ENCODE peak calls at places on chromosomes 1 and 21, in six cellular contexts. L, D, O, Y, K and Z are unnamed samples.

GRCh38 chr1:63969461-63969893 is 195.7 kb downstream of the ROR1 start:
- DNase-seq in L (no peak), D (no peak), O (no peak), Y (no peak), K (no peak), Z (peak; percentile 47)

GRCh38 chr1:51210055-51210454 is 26.0 kb upstream of the RNF11 start:
- DNase-seq in L (no peak), D (no peak), O (no peak), Y (no peak), K (no peak), Z (peak; percentile 56)

GRCh38 chr21:36396314-36396713 is 11.1 kb downstream of the CHAF1B start:
- DNase-seq in L (no peak), D (no peak), O (no peak), Y (peak; percentile 32), K (no peak), Z (no peak)

GRCh38 chr1:187999973-188000372 is 1171.2 kb downstream of the PLA2G4A start:
- DNase-seq in L (no peak), D (no peak), O (no peak), Y (no peak), K (no peak), Z (peak; percentile 11)

GRCh38 chr1:15788624-15789301 is 18.7 kb downstream of the UQCRHL start:
- DNase-seq in L (no peak), D (peak; percentile 74), O (peak; percentile 51), Y (peak; percentile 40), K (no peak), Z (peak; percentile 73)

GRCh38 chr21:19810779-19811178 is 1187.4 kb upstream of the NCAM2 start:
- DNase-seq in L (no peak), D (no peak), O (no peak), Y (no peak), K (no peak), Z (peak; percentile 23)

GRCh38 chr1:119764220-119764619 is 4.5 kb downstream of the HMGCS2 start:
- DNase-seq in L (peak; percentile 89), D (no peak), O (no peak), Y (no peak), K (no peak), Z (no peak)

GRCh38 chr1:155052412-155053400 is 1.6 kb downstream of the ADAM15 start:
- DNase-seq in L (no peak), D (no peak), O (no peak), Y (no peak), K (no peak), Z (peak; percentile 17)

GRCh38 chr1:53365405-53366063 is 37.7 kb upstream of the LRP8 start:
- DNase-seq in L (peak; percentile 81), D (no peak), O (no peak), Y (no peak), K (no peak), Z (peak; percentile 9)

GRCh38 chr1:194829492-194829891 is 1643.1 kb upstream of the B3GALT2 start:
- DNase-seq in L (no peak), D (no peak), O (no peak), Y (no peak), K (no peak), Z (peak; percentile 8)

GRCh38 chr1:192516776-192517297 is 58.7 kb upstream of the RGS1 start:
- DNase-seq in L (no peak), D (no peak), O (peak; percentile 69), Y (peak; percentile 36), K (no peak), Z (no peak)

GRCh38 chr1:202144510-202145324 is at the start of gene ARL8A:
- DNase-seq in L (no peak), D (peak; percentile 74), O (peak; percentile 28), Y (peak; percentile 38), K (peak; percentile 86), Z (peak; percentile 48)

GRCh38 chr1:13952985-13953384 is 253.0 kb downstream of the PRDM2 start:
- DNase-seq in L (no peak), D (no peak), O (no peak), Y (no peak), K (no peak), Z (no peak)

GRCh38 chr1:43275826-43276620 is 6.2 kb downstream of the TMEM125 start:
- DNase-seq in L (no peak), D (no peak), O (no peak), Y (no peak), K (peak; percentile 6), Z (no peak)

GRCh38 chr1:188089461-188089860 is 1260.7 kb downstream of the PLA2G4A start:
- DNase-seq in L (no peak), D (no peak), O (peak; percentile 8), Y (no peak), K (no peak), Z (peak; percentile 8)

GRCh38 chr1:236799001-236799400 is 3.9 kb downstream of the MTR start:
- DNase-seq in L (no peak), D (no peak), O (no peak), Y (no peak), K (no peak), Z (no peak)
- H3K4me3 ChIP-seq in L (no peak overlapping the region), D (no peak overlapping the region), O (no peak overlapping the region), Y (no peak overlapping the region), K (no peak overlapping the region), Z (no peak overlapping the region)

DNA sequence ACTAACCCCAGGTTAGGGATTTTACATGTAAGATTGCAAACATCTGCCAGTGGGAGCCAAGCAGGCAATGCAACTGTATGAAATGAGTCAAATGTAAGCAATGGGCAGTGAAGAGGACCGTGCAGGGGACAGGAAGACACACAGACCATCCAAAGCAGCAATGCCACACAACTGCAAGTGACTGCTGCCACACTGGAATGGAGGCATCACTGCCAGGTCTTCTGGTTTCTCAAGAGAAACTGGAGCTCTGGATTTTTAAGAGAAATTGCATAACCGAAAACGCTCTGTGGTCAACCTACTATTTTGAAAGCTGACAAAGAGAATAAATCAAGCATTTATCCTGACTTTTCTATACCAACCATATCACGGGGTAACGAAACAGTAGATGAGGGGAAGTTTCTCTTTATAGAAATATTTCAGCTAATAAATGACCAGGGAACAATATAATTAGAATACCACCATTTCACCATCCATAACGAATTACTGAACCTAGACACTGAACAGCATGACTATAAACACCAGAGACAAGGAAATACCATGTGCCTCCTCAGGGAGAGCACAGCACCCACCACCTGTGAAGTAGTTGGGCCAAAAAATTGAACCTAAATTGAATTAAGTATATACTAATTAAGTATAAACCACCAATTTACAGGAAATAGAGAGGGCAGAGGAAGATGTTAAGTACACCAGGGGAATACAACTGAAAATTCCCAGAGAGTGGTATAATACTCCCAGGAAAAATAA is 4.4 kb downstream of the AK2 start:
- DNase-seq in L (no peak), D (no peak), O (peak; percentile 86), Y (peak; percentile 63), K (no peak), Z (no peak)
- H3K4me3 ChIP-seq in L (no peak overlapping the region), D (no peak overlapping the region), O (peak overlapping the region; percentile 14), Y (no peak overlapping the region), K (no peak overlapping the region), Z (no peak overlapping the region)

GRCh38 chr1:161166669-161167548 is 683 bp downstream of the PPOX start:
- DNase-seq in L (no peak), D (no peak), O (no peak), Y (no peak), K (no peak), Z (no peak)

GRCh38 chr1:161165742-161166668 is at the start of gene PPOX:
- DNase-seq in L (peak; percentile 99), D (peak; percentile 99), O (peak; percentile 99), Y (peak; percentile 98), K (peak; percentile 95), Z (peak; percentile 99)

GRCh38 chr1:161162806-161163205 is 3.4 kb upstream of the PPOX start:
- DNase-seq in L (peak; percentile 83), D (no peak), O (no peak), Y (no peak), K (no peak), Z (no peak)

GRCh38 chr1:161163793-161164192 is 2.4 kb upstream of the PPOX start:
- DNase-seq in L (no peak), D (no peak), O (no peak), Y (no peak), K (no peak), Z (no peak)

GRCh38 chr1:161164901-161165620 is 1.2 kb upstream of the PPOX start:
- DNase-seq in L (peak; percentile 34), D (no peak), O (no peak), Y (no peak), K (no peak), Z (no peak)
- H3K4me3 ChIP-seq in L (peak overlapping the region; percentile 70), D (peak overlapping the region; percentile 74), O (peak overlapping the region; percentile 87), Y (peak overlapping the region; percentile 92), K (no peak overlapping the region), Z (peak overlapping the region; percentile 77)

DNA sequence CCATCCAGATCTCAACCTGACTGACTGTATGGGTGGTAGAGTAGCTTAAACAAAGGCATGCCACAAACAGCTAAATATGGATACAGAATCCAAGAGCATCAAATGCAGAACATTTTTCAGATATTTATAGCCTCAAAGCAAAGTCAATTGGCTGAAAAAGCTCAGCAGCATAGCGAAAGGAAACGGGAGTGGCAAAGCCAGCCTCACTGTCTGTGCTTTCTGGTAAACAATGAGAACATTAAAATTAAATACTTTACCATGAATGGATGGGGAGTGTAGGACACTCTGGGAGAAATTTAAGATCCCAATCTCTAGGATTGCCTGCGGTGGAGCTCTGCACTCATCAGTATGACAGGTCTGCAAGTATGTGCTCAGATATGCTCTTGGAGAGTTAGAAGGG is 4.4 kb downstream of the RASAL2 start:
- DNase-seq in L (no peak), D (no peak), O (peak; percentile 36), Y (no peak), K (no peak), Z (peak; percentile 66)
- H3K4me3 ChIP-seq in L (no peak overlapping the region), D (no peak overlapping the region), O (peak overlapping the region; percentile 22), Y (no peak overlapping the region), K (no peak overlapping the region), Z (peak overlapping the region; percentile 32)

GRCh38 chr1:85584264-85584781 is 3.8 kb downstream of the CCN1 start:
- DNase-seq in L (peak; percentile 17), D (peak; percentile 21), O (peak; percentile 97), Y (peak; percentile 97), K (no peak), Z (peak; percentile 97)
- H3K4me3 ChIP-seq in L (no peak overlapping the region), D (peak overlapping the region; percentile 81), O (no peak overlapping the region), Y (peak overlapping the region; percentile 96), K (no peak overlapping the region), Z (no peak overlapping the region)